ENCODE peak calls at places on chromosomes 7 and 10, in seven cellular contexts. One of them, this sample, is unnamed.

GRCh38 chr7:141185369-141185967 is 111.6 kb downstream of the TMEM178B start:
- DNase-seq in IMR-90: no peak
- DNase-seq in GM23338: no peak
- DNase-seq in fibroblast of lung: no peak
- DNase-seq in H9: no peak
- DNase-seq in A549: no peak
- DNase-seq in neural progenitor cell: no peak
- DNase-seq in this sample: no peak

GRCh38 chr10:124699471-124700292 is 44.5 kb downstream of the FAM53B start:
- DNase-seq in IMR-90: no peak
- DNase-seq in GM23338: no peak
- DNase-seq in fibroblast of lung: no peak
- DNase-seq in H9: no peak
- DNase-seq in A549: no peak
- DNase-seq in neural progenitor cell: no peak
- DNase-seq in this sample: no peak

GRCh38 chr7:113394856-113395255 is 276.5 kb upstream of the SMIM30 start:
- DNase-seq in IMR-90: no peak
- DNase-seq in GM23338: peak; percentile 82
- DNase-seq in fibroblast of lung: no peak
- DNase-seq in H9: peak; percentile 86
- DNase-seq in A549: no peak
- DNase-seq in neural progenitor cell: peak; percentile 45
- DNase-seq in this sample: no peak

GRCh38 chr10:109701583-109702215 is 221.6 kb downstream of the XPNPEP1 start:
- DNase-seq in IMR-90: no peak
- DNase-seq in GM23338: no peak
- DNase-seq in fibroblast of lung: no peak
- DNase-seq in H9: no peak
- DNase-seq in A549: no peak
- DNase-seq in neural progenitor cell: no peak
- DNase-seq in this sample: peak; percentile 16

GRCh38 chr7:87570178-87570577 is 30.5 kb downstream of the ABCB1 start:
- DNase-seq in IMR-90: peak; percentile 92
- DNase-seq in GM23338: no peak
- DNase-seq in fibroblast of lung: peak; percentile 77
- DNase-seq in H9: no peak
- DNase-seq in A549: no peak
- DNase-seq in neural progenitor cell: no peak
- DNase-seq in this sample: no peak

GRCh38 chr7:84274029-84274638 is 79.5 kb upstream of the SEMA3A start:
- DNase-seq in IMR-90: peak; percentile 10
- DNase-seq in GM23338: peak; percentile 60
- DNase-seq in fibroblast of lung: peak; percentile 33
- DNase-seq in H9: no peak
- DNase-seq in A549: no peak
- DNase-seq in neural progenitor cell: peak; percentile 81
- DNase-seq in this sample: no peak

GRCh38 chr10:60951272-60951724 is 7.3 kb upstream of the RHOBTB1 start:
- DNase-seq in IMR-90: peak; percentile 61
- DNase-seq in GM23338: no peak
- DNase-seq in fibroblast of lung: peak; percentile 42
- DNase-seq in H9: no peak
- DNase-seq in A549: no peak
- DNase-seq in neural progenitor cell: no peak
- DNase-seq in this sample: peak; percentile 68

GRCh38 chr7:148121426-148121825 is 469.1 kb upstream of the C7orf33 start:
- DNase-seq in IMR-90: no peak
- DNase-seq in GM23338: no peak
- DNase-seq in fibroblast of lung: no peak
- DNase-seq in H9: no peak
- DNase-seq in A549: no peak
- DNase-seq in neural progenitor cell: no peak
- DNase-seq in this sample: no peak

GRCh38 chr7:11952972-11953371 is 121.0 kb upstream of the THSD7A start:
- DNase-seq in IMR-90: no peak
- DNase-seq in GM23338: no peak
- DNase-seq in fibroblast of lung: no peak
- DNase-seq in H9: no peak
- DNase-seq in A549: no peak
- DNase-seq in neural progenitor cell: no peak
- DNase-seq in this sample: no peak

GRCh38 chr7:11946794-11947193 is 114.8 kb upstream of the THSD7A start:
- DNase-seq in IMR-90: no peak
- DNase-seq in GM23338: no peak
- DNase-seq in fibroblast of lung: no peak
- DNase-seq in H9: no peak
- DNase-seq in A549: no peak
- DNase-seq in neural progenitor cell: no peak
- DNase-seq in this sample: no peak

GRCh38 chr7:11950281-11950680 is 118.3 kb upstream of the THSD7A start:
- DNase-seq in IMR-90: no peak
- DNase-seq in GM23338: no peak
- DNase-seq in fibroblast of lung: no peak
- DNase-seq in H9: no peak
- DNase-seq in A549: no peak
- DNase-seq in neural progenitor cell: no peak
- DNase-seq in this sample: no peak

GRCh38 chr7:11951909-11952308 is 119.9 kb upstream of the THSD7A start:
- DNase-seq in IMR-90: no peak
- DNase-seq in GM23338: no peak
- DNase-seq in fibroblast of lung: no peak
- DNase-seq in H9: no peak
- DNase-seq in A549: no peak
- DNase-seq in neural progenitor cell: no peak
- DNase-seq in this sample: no peak
- H3K4me2 ChIP-seq in IMR-90: no peak overlapping the region
- H3K4me2 ChIP-seq in GM23338: no peak overlapping the region
- H3K4me2 ChIP-seq in fibroblast of lung: no peak overlapping the region
- H3K4me2 ChIP-seq in H9: no peak overlapping the region
- H3K4me2 ChIP-seq in A549: no peak overlapping the region
- H3K4me2 ChIP-seq in neural progenitor cell: no peak overlapping the region
- H3K4me2 ChIP-seq in this sample: no peak overlapping the region

GRCh38 chr7:31488562-31489203 is 25.2 kb upstream of the ITPRID1 start:
- DNase-seq in IMR-90: no peak
- DNase-seq in GM23338: peak; percentile 87
- DNase-seq in fibroblast of lung: peak; percentile 20
- DNase-seq in H9: peak; percentile 88
- DNase-seq in A549: peak; percentile 69
- DNase-seq in neural progenitor cell: peak; percentile 84
- DNase-seq in this sample: peak; percentile 61
- TF ChIP-seq CTCF in IMR-90: peak; percentile 37
- TF ChIP-seq CTCF in GM23338: peak; percentile 87
- TF ChIP-seq CTCF in fibroblast of lung: peak; percentile 6
- TF ChIP-seq CTCF in H9: peak; percentile 99
- TF ChIP-seq CTCF in A549: peak; percentile 83
- TF ChIP-seq CTCF in neural progenitor cell: peak; percentile 80
- TF ChIP-seq CTCF in this sample: peak; percentile 58

DNA sequence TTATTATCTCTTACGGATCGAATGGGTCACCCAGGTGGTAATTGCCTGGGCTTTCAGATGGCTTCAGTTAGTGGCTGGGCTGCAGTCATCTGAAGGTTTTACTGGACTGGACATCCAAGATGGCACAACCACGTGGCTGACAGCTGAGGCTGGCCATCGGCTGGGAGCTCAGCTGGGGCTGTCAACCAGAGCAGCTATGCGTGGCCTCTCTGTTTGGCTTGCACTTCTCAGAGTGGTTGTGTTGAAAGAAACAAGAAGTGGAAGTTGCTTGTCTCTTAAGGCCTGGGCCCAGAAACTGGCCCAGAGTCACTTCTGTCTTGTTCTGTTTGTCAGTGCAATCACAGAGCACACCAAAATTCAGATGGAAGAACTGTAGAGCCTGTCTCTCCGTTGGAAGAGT is 5.7 kb upstream of the GDI2 start:
- DNase-seq in IMR-90: no peak
- DNase-seq in GM23338: no peak
- DNase-seq in fibroblast of lung: no peak
- DNase-seq in H9: no peak
- DNase-seq in A549: no peak
- DNase-seq in neural progenitor cell: no peak
- DNase-seq in this sample: no peak
- H3K4me2 ChIP-seq in IMR-90: no peak overlapping the region
- H3K4me2 ChIP-seq in GM23338: no peak overlapping the region
- H3K4me2 ChIP-seq in fibroblast of lung: no peak overlapping the region
- H3K4me2 ChIP-seq in H9: no peak overlapping the region
- H3K4me2 ChIP-seq in A549: no peak overlapping the region
- H3K4me2 ChIP-seq in neural progenitor cell: no peak overlapping the region
- H3K4me2 ChIP-seq in this sample: no peak overlapping the region

GRCh38 chr7:137337902-137338301 is 5.6 kb downstream of the PTN start:
- DNase-seq in IMR-90: no peak
- DNase-seq in GM23338: peak; percentile 85
- DNase-seq in fibroblast of lung: no peak
- DNase-seq in H9: no peak
- DNase-seq in A549: no peak
- DNase-seq in neural progenitor cell: no peak
- DNase-seq in this sample: no peak
- TF ChIP-seq CTCF in IMR-90: peak; percentile 19
- TF ChIP-seq CTCF in GM23338: peak; percentile 79
- TF ChIP-seq CTCF in fibroblast of lung: no peak
- TF ChIP-seq CTCF in H9: peak; percentile 72
- TF ChIP-seq CTCF in A549: no peak
- TF ChIP-seq CTCF in neural progenitor cell: peak; percentile 36
- TF ChIP-seq CTCF in this sample: no peak

GRCh38 chr10:71882813-71883746 is 32.0 kb upstream of the PSAP start:
- DNase-seq in IMR-90: no peak
- DNase-seq in GM23338: no peak
- DNase-seq in fibroblast of lung: peak; percentile 54
- DNase-seq in H9: peak; percentile 6
- DNase-seq in A549: no peak
- DNase-seq in neural progenitor cell: no peak
- DNase-seq in this sample: no peak

GRCh38 chr10:71881956-71882355 is 30.9 kb upstream of the PSAP start:
- DNase-seq in IMR-90: no peak
- DNase-seq in GM23338: no peak
- DNase-seq in fibroblast of lung: no peak
- DNase-seq in H9: no peak
- DNase-seq in A549: no peak
- DNase-seq in neural progenitor cell: no peak
- DNase-seq in this sample: no peak

GRCh38 chr10:71880425-71881306 is 29.6 kb upstream of the PSAP start:
- DNase-seq in IMR-90: no peak
- DNase-seq in GM23338: no peak
- DNase-seq in fibroblast of lung: no peak
- DNase-seq in H9: no peak
- DNase-seq in A549: no peak
- DNase-seq in neural progenitor cell: no peak
- DNase-seq in this sample: no peak

GRCh38 chr10:71877818-71878217 is 26.8 kb upstream of the PSAP start:
- DNase-seq in IMR-90: no peak
- DNase-seq in GM23338: no peak
- DNase-seq in fibroblast of lung: no peak
- DNase-seq in H9: no peak
- DNase-seq in A549: no peak
- DNase-seq in neural progenitor cell: no peak
- DNase-seq in this sample: no peak

DNA sequence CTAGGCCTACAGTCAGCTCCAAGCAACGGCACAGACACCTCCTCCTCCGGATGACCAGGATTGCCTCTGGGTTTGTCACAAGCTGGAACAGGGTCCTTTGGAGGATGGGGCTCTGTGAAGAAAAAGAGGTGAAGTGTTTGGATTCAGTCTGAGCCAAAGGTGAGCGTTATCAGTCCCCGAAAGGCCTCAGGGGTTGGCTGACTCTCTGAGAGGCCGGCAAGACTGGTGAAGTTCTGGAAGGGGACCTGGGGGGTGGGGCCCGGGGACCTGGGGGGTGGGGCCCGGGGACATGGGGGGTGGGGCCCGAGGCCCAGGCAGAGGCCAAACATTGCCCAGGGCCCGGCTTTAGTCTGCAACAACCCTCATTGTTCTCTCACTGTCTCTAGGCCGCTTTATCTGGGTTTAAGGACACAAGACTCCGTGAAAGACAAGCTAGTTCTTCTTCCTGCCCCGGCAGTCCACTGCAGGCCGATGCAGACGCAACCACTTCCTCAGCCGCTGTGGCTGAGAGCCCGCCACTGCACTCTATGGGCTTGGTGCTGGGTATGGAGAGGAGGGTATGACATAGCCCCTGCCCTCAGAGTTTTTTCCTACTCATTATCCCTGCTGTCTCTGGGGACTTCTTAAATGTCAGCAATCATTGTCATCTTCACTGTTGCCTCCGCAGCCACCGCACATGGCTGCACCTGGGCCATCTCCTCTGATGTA is 27.4 kb upstream of the PSAP start:
- DNase-seq in IMR-90: no peak
- DNase-seq in GM23338: peak; percentile 31
- DNase-seq in fibroblast of lung: no peak
- DNase-seq in H9: peak; percentile 44
- DNase-seq in A549: no peak
- DNase-seq in neural progenitor cell: peak; percentile 32
- DNase-seq in this sample: no peak
- H3K4me2 ChIP-seq in IMR-90: no peak overlapping the region
- H3K4me2 ChIP-seq in GM23338: no peak overlapping the region
- H3K4me2 ChIP-seq in fibroblast of lung: no peak overlapping the region
- H3K4me2 ChIP-seq in H9: no peak overlapping the region
- H3K4me2 ChIP-seq in A549: no peak overlapping the region
- H3K4me2 ChIP-seq in neural progenitor cell: peak overlapping the region; percentile 6
- H3K4me2 ChIP-seq in this sample: no peak overlapping the region

This sample was measured in hepatocyte.